ENCODE peak calls at places on chromosomes 1 and 21, in ten cellular contexts. I is AG09319; P is CD4-positive, alpha-beta T cell; V is lower lobe of right lung; S is RWPE1; H is choroid plexus epithelial cell; U is Calu3; Y is left ventricle myocardium inferior; A is BJ; J is GM23338. E is an unnamed sample.

GRCh38 chr1:53346007-53346813 is 18.3 kb upstream of the LRP8 start:
- DNase-seq in I (no peak), P (no peak), V (no peak), S (no peak), H (no peak), U (no peak), Y (no peak), A (no peak), J (no peak), E (no peak)

GRCh38 chr21:41477641-41478318 is 30.2 kb downstream of the TMPRSS2 start:
- DNase-seq in I (no peak), P (no peak), V (no peak), S (no peak), H (no peak), U (no peak), Y (no peak), A (no peak), J (peak), E (no peak)

GRCh38 chr1:187985897-187986654 is 1157.3 kb downstream of the PLA2G4A start:
- DNase-seq in I (no peak), P (no peak), V (no peak), S (no peak), H (peak), U (no peak), Y (no peak), A (no peak), J (no peak), E (no peak)

GRCh38 chr1:245463392-245464165 is 308.8 kb downstream of the KIF26B start:
- DNase-seq in I (no peak), P (no peak), V (no peak), S (no peak), H (no peak), U (no peak), Y (no peak), A (no peak), J (no peak), E (no peak)

GRCh38 chr1:6249732-6250689 is 6.0 kb downstream of the HES3 start:
- DNase-seq in I (no peak), P (no peak), V (no peak), S (no peak), H (no peak), U (no peak), Y (no peak), A (no peak), J (peak), E (no peak)

GRCh38 chr1:20614130-20614579 is 19.1 kb upstream of the PINK1 start:
- DNase-seq in I (no peak), P (no peak), V (no peak), S (no peak), H (no peak), U (no peak), Y (no peak), A (no peak), J (no peak), E (no peak)

GRCh38 chr1:87279201-87279860 is 49.3 kb upstream of the LMO4 start:
- DNase-seq in I (no peak), P (no peak), V (no peak), S (no peak), H (peak), U (no peak), Y (peak), A (no peak), J (no peak), E (no peak)

GRCh38 chr1:221891708-221892107 is 149.8 kb upstream of the DUSP10 start:
- DNase-seq in I (no peak), P (no peak), V (no peak), S (peak), H (peak), U (no peak), Y (peak), A (no peak), J (no peak), E (no peak)

GRCh38 chr1:89908993-89909436 is 85.9 kb upstream of the ZNF326 start:
- DNase-seq in I (peak), P (no peak), V (no peak), S (peak), H (peak), U (no peak), Y (no peak), A (no peak), J (no peak), E (no peak)

GRCh38 chr1:175130649-175131045 is 61.9 kb downstream of the KIAA0040 start:
- DNase-seq in I (no peak), P (no peak), V (no peak), S (no peak), H (no peak), U (no peak), Y (no peak), A (no peak), J (no peak), E (no peak)

GRCh38 chr1:167312871-167313270 is 92.2 kb downstream of the POU2F1 start:
- DNase-seq in I (no peak), P (no peak), V (no peak), S (no peak), H (peak), U (no peak), Y (no peak), A (no peak), J (no peak), E (no peak)

GRCh38 chr1:157978547-157979403 is 14.7 kb upstream of the KIRREL1 start:
- DNase-seq in I (no peak), P (no peak), V (no peak), S (no peak), H (no peak), U (no peak), Y (no peak), A (no peak), J (peak), E (no peak)

GRCh38 chr1:244837597-244838258 is 2.3 kb downstream of the COX20 start:
- DNase-seq in I (no peak), P (no peak), V (no peak), S (no peak), H (no peak), U (no peak), Y (no peak), A (no peak), J (no peak), E (no peak)

GRCh38 chr1:41739061-41739955 is 179.4 kb downstream of the HIVEP3 start:
- DNase-seq in I (peak), P (peak), V (peak), S (no peak), H (peak), U (no peak), Y (peak), A (peak), J (no peak), E (no peak)

GRCh38 chr1:57112148-57112547 is 146.3 kb upstream of the C8B start:
- DNase-seq in I (no peak), P (no peak), V (no peak), S (no peak), H (no peak), U (no peak), Y (no peak), A (no peak), J (no peak), E (no peak)

GRCh38 chr1:161940866-161941591 is 82.6 kb downstream of the OLFML2B start:
- DNase-seq in I (no peak), P (no peak), V (no peak), S (no peak), H (no peak), U (no peak), Y (no peak), A (no peak), J (no peak), E (no peak)

GRCh38 chr1:229130028-229130668 is 140.8 kb upstream of the RAB4A start:
- DNase-seq in I (no peak), P (no peak), V (peak), S (no peak), H (no peak), U (no peak), Y (no peak), A (no peak), J (no peak), E (no peak)

GRCh38 chr1:117537291-117537920 is 68.4 kb upstream of the TENT5C start:
- DNase-seq in I (no peak), P (no peak), V (peak), S (peak), H (no peak), U (peak), Y (no peak), A (no peak), J (peak), E (no peak)

GRCh38 chr1:35888255-35888654 is 5.2 kb downstream of the AGO1 start:
- DNase-seq in I (no peak), P (no peak), V (no peak), S (no peak), H (no peak), U (no peak), Y (no peak), A (no peak), J (no peak), E (no peak)

GRCh38 chr21:45848352-45848751 is 133.2 kb upstream of the COL6A1 start:
- DNase-seq in I (no peak), P (no peak), V (no peak), S (no peak), H (no peak), U (no peak), Y (no peak), A (no peak), J (no peak), E (no peak)

GRCh38 chr1:112399456-112399855 is 3.4 kb downstream of the CTTNBP2NL start:
- DNase-seq in I (no peak), P (no peak), V (no peak), S (no peak), H (peak), U (no peak), Y (no peak), A (no peak), J (no peak), E (no peak)

GRCh38 chr1:62989497-62989896 is 205.6 kb downstream of the ATG4C start:
- DNase-seq in I (no peak), P (no peak), V (no peak), S (no peak), H (peak), U (peak), Y (no peak), A (no peak), J (peak), E (no peak)

GRCh38 chr1:2583871-2584341 is 2.7 kb upstream of the PRXL2B start:
- DNase-seq in I (no peak), P (peak), V (peak), S (no peak), H (no peak), U (peak), Y (no peak), A (no peak), J (peak), E (no peak)

GRCh38 chr21:16587141-16587570 is 857.4 kb downstream of the USP25 start:
- DNase-seq in I (no peak), P (no peak), V (peak), S (peak), H (peak), U (peak), Y (peak), A (no peak), J (peak), E (no peak)

GRCh38 chr21:39660191-39660590 is 47.5 kb downstream of the B3GALT5 start:
- DNase-seq in I (no peak), P (no peak), V (no peak), S (no peak), H (peak), U (no peak), Y (peak), A (no peak), J (no peak), E (no peak)

GRCh38 chr1:246632584-246633168 is 66.4 kb downstream of the CNST start:
- DNase-seq in I (peak), P (no peak), V (no peak), S (peak), H (peak), U (no peak), Y (no peak), A (peak), J (no peak), E (no peak)

GRCh38 chr1:212958175-212958574 is 7.8 kb downstream of the VASH2 start:
- DNase-seq in I (no peak), P (no peak), V (no peak), S (no peak), H (peak), U (no peak), Y (no peak), A (no peak), J (no peak), E (no peak)
- TF ChIP-seq CTCF in I (no peak), P (no peak), V (no peak), S (no peak), H (no peak), U (no peak), Y (no peak), A (no peak), J (peak), E (no peak)

DNA sequence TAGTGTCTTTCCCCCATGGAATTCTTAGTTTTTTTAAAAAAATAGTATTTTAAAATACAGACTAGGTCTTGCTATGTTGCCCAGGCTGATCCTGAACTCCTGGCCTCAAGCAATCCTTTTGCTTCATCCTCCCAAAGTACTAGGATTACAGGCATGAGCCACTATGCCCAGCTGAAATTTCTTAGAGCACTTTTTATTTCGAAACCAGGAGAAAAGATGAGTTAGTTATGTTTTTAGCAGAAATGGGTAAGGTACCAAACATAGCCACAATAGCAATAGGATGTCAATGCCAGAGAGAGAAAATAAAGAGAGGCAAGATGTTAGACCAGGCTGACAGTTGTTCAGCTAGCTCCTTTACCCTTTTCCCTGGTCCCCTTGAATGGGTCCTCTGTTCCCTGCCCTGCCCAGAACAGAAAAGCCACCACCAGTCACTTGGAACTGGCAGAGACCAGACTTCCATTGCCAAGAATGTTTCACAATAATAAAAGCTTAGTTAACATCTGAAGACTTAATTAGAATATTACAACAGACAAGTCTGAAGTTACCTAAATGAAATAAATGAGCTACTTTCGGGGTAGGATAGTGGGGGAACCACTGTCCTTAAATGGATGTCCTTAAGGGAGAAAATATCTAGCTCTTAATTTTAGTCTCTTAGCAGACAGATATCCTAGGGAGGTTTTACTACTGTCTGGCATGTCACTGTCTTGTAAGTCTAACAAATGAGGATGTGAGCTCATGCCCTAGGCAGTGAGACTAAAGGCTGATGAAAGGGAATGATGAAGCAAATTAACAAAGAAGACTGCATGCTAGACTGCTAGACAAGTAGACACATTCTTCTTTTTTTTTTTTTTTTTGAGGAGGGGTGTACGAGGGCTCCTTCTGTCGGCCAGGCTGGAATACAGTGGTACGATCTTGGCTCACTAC is 54.2 kb downstream of the ABL2 start:
- DNase-seq in I (peak), P (no peak), V (no peak), S (no peak), H (peak), U (peak), Y (no peak), A (peak), J (no peak), E (no peak)
- TF ChIP-seq CTCF in I (no peak), P (no peak), V (no peak), S (no peak), H (no peak), U (no peak), Y (no peak), A (no peak), J (no peak), E (peak)

GRCh38 chr21:18803624-18804023 is 400.0 kb upstream of the TMPRSS15 start:
- DNase-seq in I (no peak), P (no peak), V (no peak), S (no peak), H (no peak), U (no peak), Y (no peak), A (no peak), J (no peak), E (no peak)

GRCh38 chr21:18801468-18801867 is 397.9 kb upstream of the TMPRSS15 start:
- DNase-seq in I (no peak), P (no peak), V (no peak), S (peak), H (peak), U (no peak), Y (no peak), A (no peak), J (peak), E (no peak)
- TF ChIP-seq CTCF in I (no peak), P (no peak), V (no peak), S (peak), H (peak), U (no peak), Y (peak), A (no peak), J (peak), E (no peak)

DNA sequence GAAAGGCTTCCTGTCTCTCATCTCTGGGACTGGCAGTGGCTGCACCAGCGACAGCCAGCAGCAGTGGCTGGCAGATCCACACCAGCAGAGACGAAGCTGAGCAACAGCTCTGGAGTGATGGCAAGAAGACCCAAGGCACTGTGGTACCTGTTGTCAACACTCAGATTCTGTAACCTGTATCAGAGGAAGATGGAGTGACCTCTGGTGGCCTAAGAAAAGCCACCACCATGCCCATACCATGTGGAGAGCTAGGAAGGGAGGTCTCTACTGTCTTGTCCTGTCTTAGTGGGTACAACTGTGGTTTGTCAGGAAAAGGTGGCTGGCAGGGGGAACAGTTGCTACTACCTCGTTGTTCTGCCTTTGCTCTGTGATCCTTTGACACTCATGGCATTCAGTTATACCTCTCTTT is 22.5 kb upstream of the RHBDL2 start:
- DNase-seq in I (no peak), P (no peak), V (no peak), S (no peak), H (no peak), U (peak), Y (no peak), A (no peak), J (peak), E (no peak)
- TF ChIP-seq CTCF in I (no peak), P (no peak), V (no peak), S (no peak), H (no peak), U (no peak), Y (peak), A (peak), J (peak), E (no peak)

GRCh38 chr1:64265141-64265540 is 61.7 kb downstream of the UBE2U start:
- DNase-seq in I (no peak), P (no peak), V (no peak), S (no peak), H (no peak), U (no peak), Y (no peak), A (no peak), J (no peak), E (no peak)

GRCh38 chr1:64266941-64267340 is 63.5 kb downstream of the UBE2U start:
- DNase-seq in I (no peak), P (no peak), V (no peak), S (no peak), H (no peak), U (no peak), Y (no peak), A (no peak), J (no peak), E (no peak)

GRCh38 chr1:64263856-64264255 is 60.4 kb downstream of the UBE2U start:
- DNase-seq in I (no peak), P (no peak), V (no peak), S (no peak), H (no peak), U (no peak), Y (no peak), A (no peak), J (no peak), E (no peak)

GRCh38 chr1:64269558-64269884 is 66.1 kb downstream of the UBE2U start:
- DNase-seq in I (no peak), P (no peak), V (no peak), S (no peak), H (no peak), U (no peak), Y (no peak), A (no peak), J (no peak), E (no peak)

DNA sequence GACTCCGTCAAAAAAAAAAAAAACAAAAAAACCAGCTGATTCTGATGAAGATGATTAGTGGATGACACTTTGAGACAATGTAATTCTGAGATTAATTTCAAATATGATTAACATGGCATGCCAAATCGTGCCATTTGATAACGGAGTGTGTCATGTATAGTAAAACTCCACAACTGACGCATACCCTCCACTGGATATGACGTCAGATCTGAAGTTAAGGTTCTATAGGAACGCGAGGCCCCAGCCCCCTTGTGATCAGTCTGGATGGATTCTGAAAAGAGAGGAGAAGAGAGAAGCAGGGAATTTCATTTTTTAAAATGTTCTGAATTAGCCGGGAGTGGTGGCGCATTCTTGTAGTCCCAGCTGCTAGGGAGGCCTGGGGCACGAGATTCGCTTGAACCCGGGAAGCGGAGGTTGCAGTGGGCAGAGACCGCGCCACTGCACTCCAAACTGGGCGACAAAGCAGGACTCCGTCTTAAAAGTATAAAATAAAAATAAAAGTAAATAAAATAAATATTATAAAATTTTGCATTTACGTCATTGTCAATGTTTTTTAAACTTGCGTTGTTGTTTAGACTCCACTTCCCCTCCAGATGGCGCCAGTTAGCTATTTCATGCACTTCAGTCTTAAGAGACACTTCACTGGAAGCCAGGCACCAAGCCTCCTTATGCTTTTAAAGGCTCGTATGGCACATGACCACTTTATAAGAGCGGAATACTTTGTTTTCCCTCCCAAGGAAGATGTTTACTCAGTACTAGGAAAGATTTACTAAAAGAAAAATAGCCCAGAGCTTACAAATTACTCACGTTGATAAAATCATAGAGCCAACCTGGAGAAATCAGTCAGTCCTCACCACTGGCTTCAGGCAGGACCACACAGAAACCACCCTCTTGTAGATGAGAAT is 65.5 kb downstream of the UBE2U start:
- DNase-seq in I (peak), P (peak), V (no peak), S (peak), H (peak), U (peak), Y (peak), A (peak), J (peak), E (no peak)
- TF ChIP-seq CTCF in I (peak), P (peak), V (peak), S (peak), H (peak), U (peak), Y (peak), A (peak), J (peak), E (peak)

GRCh38 chr1:55893155-55893554 is 678.0 kb upstream of the USP24 start:
- DNase-seq in I (no peak), P (no peak), V (no peak), S (peak), H (peak), U (peak), Y (no peak), A (no peak), J (peak), E (no peak)
- TF ChIP-seq CTCF in I (no peak), P (no peak), V (peak), S (no peak), H (peak), U (no peak), Y (peak), A (peak), J (peak), E (peak)

GRCh38 chr1:45647248-45648021 is 23.6 kb upstream of the CCDC17 start:
- DNase-seq in I (no peak), P (no peak), V (no peak), S (no peak), H (no peak), U (no peak), Y (no peak), A (no peak), J (no peak), E (no peak)

GRCh38 chr1:45640293-45640692 is 16.4 kb upstream of the CCDC17 start:
- DNase-seq in I (no peak), P (no peak), V (no peak), S (no peak), H (peak), U (no peak), Y (no peak), A (no peak), J (no peak), E (no peak)

GRCh38 chr1:45644661-45645060 is 20.8 kb upstream of the CCDC17 start:
- DNase-seq in I (no peak), P (no peak), V (no peak), S (no peak), H (no peak), U (no peak), Y (no peak), A (no peak), J (no peak), E (no peak)

GRCh38 chr1:45643341-45643740 is 19.5 kb upstream of the CCDC17 start:
- DNase-seq in I (no peak), P (no peak), V (no peak), S (no peak), H (no peak), U (no peak), Y (no peak), A (no peak), J (no peak), E (no peak)

GRCh38 chr1:45643978-45644377 is 20.1 kb upstream of the CCDC17 start:
- DNase-seq in I (no peak), P (no peak), V (no peak), S (no peak), H (peak), U (peak), Y (no peak), A (no peak), J (peak), E (no peak)
- TF ChIP-seq CTCF in I (no peak), P (no peak), V (no peak), S (no peak), H (peak), U (no peak), Y (peak), A (no peak), J (peak), E (peak)